ENCODE peak calls at places on chromosomes 11 and 22, in eight cellular contexts. M is body of pancreas, V is BE2C, Q is heart left ventricle, G is osteocyte, E is brain microvascular endothelial cell, U is WTC11, R is GM20000. F is an unnamed sample.

GRCh38 chr11:35927730-35928129 is 16.1 kb upstream of the LDLRAD3 start:
- DNase-seq in M (peak; percentile 84), V (no peak), Q (no peak), G (peak; percentile 70), E (peak; percentile 5), U (no peak), R (no peak), F (no peak)

GRCh38 chr11:5737091-5737490 is 843 bp downstream of the OR56B1 start:
- DNase-seq in M (no peak), V (no peak), Q (no peak), G (no peak), E (peak; percentile 69), U (no peak), R (no peak), F (no peak)

GRCh38 chr22:19872779-19873137 is 18.1 kb upstream of the GNB1L start:
- DNase-seq in M (peak; percentile 41), V (no peak), Q (no peak), G (no peak), E (no peak), U (peak; percentile 27), R (no peak), F (no peak)

GRCh38 chr22:19174106-19175025 is 4.2 kb downstream of the SLC25A1 start:
- DNase-seq in M (peak; percentile 41), V (peak; percentile 60), Q (no peak), G (no peak), E (peak; percentile 50), U (peak; percentile 59), R (no peak), F (no peak)

GRCh38 chr11:116980136-116980793 is 118.0 kb downstream of the SIK3 start:
- DNase-seq in M (no peak), V (no peak), Q (no peak), G (no peak), E (no peak), U (no peak), R (peak; percentile 58), F (no peak)

GRCh38 chr22:49262167-49262566 is 565.5 kb downstream of the BRD1 start:
- DNase-seq in M (no peak), V (no peak), Q (no peak), G (peak; percentile 79), E (no peak), U (no peak), R (no peak), F (peak; percentile 44)

GRCh38 chr22:19654338-19654922 is 59.9 kb upstream of the SEPTIN5 start:
- DNase-seq in M (no peak), V (no peak), Q (no peak), G (no peak), E (no peak), U (no peak), R (no peak), F (no peak)

GRCh38 chr11:96154802-96155520 is 188.0 kb downstream of the MAML2 start:
- DNase-seq in M (no peak), V (peak; percentile 33), Q (no peak), G (no peak), E (peak; percentile 77), U (no peak), R (no peak), F (no peak)

GRCh38 chr11:27496461-27496860 is 10.1 kb downstream of the LIN7C start:
- DNase-seq in M (no peak), V (no peak), Q (no peak), G (no peak), E (no peak), U (no peak), R (no peak), F (no peak)

GRCh38 chr11:108034034-108034433 is 25.3 kb downstream of the CUL5 start:
- DNase-seq in M (no peak), V (no peak), Q (no peak), G (no peak), E (no peak), U (no peak), R (no peak), F (no peak)

GRCh38 chr22:49310354-49310753 is 517.3 kb downstream of the BRD1 start:
- DNase-seq in M (no peak), V (no peak), Q (no peak), G (peak; percentile 38), E (no peak), U (no peak), R (no peak), F (no peak)

GRCh38 chr22:37509026-37509886 is 10.0 kb downstream of the CARD10 start:
- DNase-seq in M (no peak), V (no peak), Q (no peak), G (no peak), E (no peak), U (no peak), R (no peak), F (no peak)

GRCh38 chr11:125314264-125315087 is 149.9 kb downstream of the PKNOX2 start:
- DNase-seq in M (no peak), V (no peak), Q (no peak), G (no peak), E (no peak), U (no peak), R (no peak), F (no peak)

GRCh38 chr11:57290288-57290687 is 34.5 kb downstream of the TNKS1BP1 start:
- DNase-seq in M (no peak), V (no peak), Q (no peak), G (no peak), E (peak; percentile 87), U (no peak), R (no peak), F (no peak)

GRCh38 chr22:42996646-42997365 is 18.1 kb downstream of the PACSIN2 start:
- DNase-seq in M (peak; percentile 71), V (no peak), Q (no peak), G (no peak), E (no peak), U (no peak), R (no peak), F (no peak)

GRCh38 chr11:35641206-35641885 is 21.2 kb upstream of the TRIM44 start:
- DNase-seq in M (no peak), V (no peak), Q (no peak), G (no peak), E (no peak), U (no peak), R (no peak), F (no peak)

GRCh38 chr11:36365937-36366336 is 69.8 kb downstream of the PRR5L start:
- DNase-seq in M (no peak), V (no peak), Q (no peak), G (no peak), E (no peak), U (no peak), R (no peak), F (no peak)

GRCh38 chr11:71356280-71356876 is 91.8 kb downstream of the DHCR7 start:
- DNase-seq in M (no peak), V (no peak), Q (no peak), G (no peak), E (no peak), U (no peak), R (no peak), F (no peak)

GRCh38 chr11:71354394-71355105 is 93.6 kb downstream of the DHCR7 start:
- DNase-seq in M (no peak), V (no peak), Q (no peak), G (no peak), E (no peak), U (no peak), R (no peak), F (no peak)

GRCh38 chr11:71357414-71357813 is 90.8 kb downstream of the DHCR7 start:
- DNase-seq in M (no peak), V (no peak), Q (no peak), G (no peak), E (no peak), U (no peak), R (no peak), F (no peak)

GRCh38 chr11:71356904-71357303 is 91.3 kb downstream of the DHCR7 start:
- DNase-seq in M (no peak), V (no peak), Q (no peak), G (no peak), E (no peak), U (no peak), R (no peak), F (no peak)

GRCh38 chr11:71355266-71355665 is 92.9 kb downstream of the DHCR7 start:
- DNase-seq in M (no peak), V (no peak), Q (no peak), G (no peak), E (peak; percentile 41), U (no peak), R (no peak), F (no peak)
- TF ChIP-seq CTCF in M (no peak), V (no peak), Q (no peak), G (no peak), E (no peak), U (no peak), R (no peak), F (no peak)

GRCh38 chr11:121536116-121536515 is 83.3 kb upstream of the SORL1-AS1 start:
- DNase-seq in M (no peak), V (no peak), Q (no peak), G (peak; percentile 36), E (no peak), U (no peak), R (no peak), F (no peak)

GRCh38 chr11:121533556-121534050 is 80.8 kb upstream of the SORL1-AS1 start:
- DNase-seq in M (no peak), V (no peak), Q (no peak), G (peak; percentile 30), E (no peak), U (no peak), R (no peak), F (no peak)

GRCh38 chr11:121535122-121535796 is 82.5 kb upstream of the SORL1-AS1 start:
- DNase-seq in M (no peak), V (no peak), Q (no peak), G (peak; percentile 38), E (no peak), U (no peak), R (no peak), F (no peak)

GRCh38 chr11:121538054-121538453 is 85.3 kb upstream of the SORL1-AS1 start:
- DNase-seq in M (no peak), V (no peak), Q (no peak), G (no peak), E (no peak), U (no peak), R (peak; percentile 55), F (no peak)

GRCh38 chr11:121534131-121535093 is 81.6 kb upstream of the SORL1-AS1 start:
- DNase-seq in M (peak; percentile 26), V (no peak), Q (no peak), G (peak; percentile 23), E (no peak), U (no peak), R (no peak), F (no peak)
- TF ChIP-seq CTCF in M (peak; percentile 19), V (no peak), Q (no peak), G (peak; percentile 33), E (peak; percentile 41), U (no peak), R (no peak), F (no peak)

DNA sequence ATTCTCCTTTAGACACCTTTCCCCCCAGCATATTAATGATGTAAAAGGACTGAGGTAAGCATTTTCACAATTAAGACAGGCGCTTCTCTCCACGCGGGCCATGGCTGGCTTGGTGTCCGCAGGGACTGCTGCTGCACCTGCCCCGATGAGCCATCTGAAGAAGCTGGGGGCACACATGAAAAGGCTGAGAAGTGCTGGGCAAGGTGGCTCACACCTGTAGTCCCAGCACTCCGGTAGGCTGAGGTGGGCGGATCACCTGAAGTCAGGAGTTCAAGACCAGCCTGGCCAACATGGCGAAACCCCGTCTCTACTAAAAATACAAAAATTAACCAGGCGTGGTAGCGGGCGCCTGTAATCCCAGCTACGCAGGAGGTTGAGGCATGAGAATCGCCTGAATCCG is 21.3 kb downstream of the KRTAP5-6 start:
- DNase-seq in M (no peak), V (no peak), Q (no peak), G (no peak), E (no peak), U (no peak), R (no peak), F (no peak)
- TF ChIP-seq CTCF in M (no peak), V (no peak), Q (no peak), G (no peak), E (no peak), U (no peak), R (no peak), F (no peak)

GRCh38 chr11:39724404-39724803 is 1735.0 kb downstream of the LRRC4C start:
- DNase-seq in M (no peak), V (no peak), Q (no peak), G (no peak), E (no peak), U (no peak), R (no peak), F (no peak)
- TF ChIP-seq CTCF in M (no peak), V (peak; percentile 15), Q (no peak), G (no peak), E (no peak), U (no peak), R (no peak), F (peak; percentile 53)

F was measured in type B pancreatic cell.